ENCODE peak calls at places on chromosomes 12 and 14, in four cellular contexts. E, O, L and R are unnamed samples.

GRCh38 chr12:96233168-96233567 is 39.0 kb downstream of the ELK3 start:
- DNase-seq in E (no peak), L (no peak), O (no peak), R (no peak)

GRCh38 chr12:77609016-77609415 is 221.7 kb upstream of the NAV3 start:
- DNase-seq in E (no peak), L (no peak), O (no peak), R (no peak)

GRCh38 chr12:14473707-14474287 is 93.9 kb downstream of the PLBD1 start:
- DNase-seq in E (no peak), L (no peak), O (peak), R (no peak)

GRCh38 chr12:68559984-68560822 is 50.5 kb upstream of the RAP1B start:
- DNase-seq in E (no peak), O (peak), L (peak), R (no peak)

GRCh38 chr12:131507881-131508280 is 203.0 kb upstream of the SFSWAP start:
- DNase-seq in E (no peak), L (no peak), O (no peak), R (no peak)

GRCh38 chr12:104220931-104221330 is 5.4 kb downstream of the TXNRD1 start:
- DNase-seq in O (no peak), L (no peak), E (no peak), R (no peak)

GRCh38 chr12:6346235-6346832 is 4.5 kb upstream of the TNFRSF1A start:
- DNase-seq in L (no peak), O (no peak), E (no peak), R (no peak)

GRCh38 chr14:20440882-20441281 is 4.9 kb upstream of the KLHL33 start:
- DNase-seq in L (peak), O (peak), E (no peak), R (no peak)

GRCh38 chr14:60514378-60515243 is 5.7 kb downstream of the SIX6 start:
- DNase-seq in L (no peak), O (no peak), E (peak), R (no peak)

GRCh38 chr14:58239259-58240210 is 5.1 kb upstream of the PSMA3 start:
- DNase-seq in O (peak), E (peak), L (peak), R (peak)

GRCh38 chr12:127273621-127274020 is 993.3 kb upstream of the TMEM132C start:
- DNase-seq in E (no peak), L (no peak), O (peak), R (no peak)

GRCh38 chr14:39258782-39259545 is 25.2 kb downstream of the MIA2 start:
- DNase-seq in E (no peak), L (no peak), O (no peak), R (no peak)

GRCh38 chr14:101315802-101316296 is 245.4 kb upstream of the DIO3 start:
- DNase-seq in O (no peak), E (no peak), L (no peak), R (no peak)

DNA sequence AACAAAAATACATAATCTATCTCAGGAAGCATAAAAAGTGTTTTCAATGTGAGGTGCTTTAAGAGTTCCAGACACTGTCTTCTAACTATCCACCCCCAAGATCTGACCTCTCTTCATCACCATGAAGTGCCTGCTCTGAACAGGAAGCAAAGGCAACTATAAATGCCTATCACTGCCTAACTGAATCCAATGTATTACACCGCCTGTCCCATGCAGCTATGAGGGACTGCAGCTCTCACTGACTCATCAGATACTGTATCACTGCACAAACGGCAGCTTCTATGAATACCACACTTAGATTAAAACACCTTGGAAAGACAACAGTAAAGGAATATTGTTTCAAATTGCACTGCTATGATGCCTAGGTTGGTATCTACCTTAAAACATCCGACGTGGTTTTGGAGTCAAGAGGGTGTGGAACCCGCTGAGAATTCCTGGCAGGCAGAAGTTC is 314.4 kb downstream of the MED13L start:
- DNase-seq in O (peak), L (no peak), E (no peak), R (no peak)
- TF ChIP-seq FOS in O (peak), L (no peak), E (no peak), R (no peak)

GRCh38 chr12:3328571-3328970 is 162.4 kb upstream of the PRMT8 start:
- DNase-seq in O (no peak), E (no peak), L (no peak), R (no peak)
- TF ChIP-seq FOS in O (no peak), E (no peak), L (no peak), R (no peak)

GRCh38 chr12:97568336-97569180 is 106.0 kb downstream of the RMST start:
- DNase-seq in O (no peak), E (no peak), L (no peak), R (no peak)
- TF ChIP-seq FOS in O (no peak), E (no peak), L (no peak), R (no peak)

GRCh38 chr12:25552681-25553080 is 402 bp downstream of the LMNTD1 start:
- DNase-seq in O (peak), E (no peak), L (no peak), R (no peak)
- TF ChIP-seq FOS in O (peak), E (no peak), L (no peak), R (no peak)

GRCh38 chr14:104433401-104434213 is 146.0 kb upstream of the C14orf180 start:
- DNase-seq in O (no peak), L (no peak), E (no peak), R (no peak)

GRCh38 chr14:104436047-104436531 is 143.5 kb upstream of the C14orf180 start:
- DNase-seq in E (peak), O (no peak), L (peak), R (no peak)

GRCh38 chr14:104434214-104435076 is 145.1 kb upstream of the C14orf180 start:
- DNase-seq in O (no peak), L (no peak), E (no peak), R (no peak)

GRCh38 chr14:104436741-104437701 is 142.5 kb upstream of the C14orf180 start:
- DNase-seq in E (no peak), L (no peak), O (no peak), R (no peak)

GRCh38 chr14:104435147-104436046 is 144.2 kb upstream of the C14orf180 start:
- DNase-seq in E (no peak), L (no peak), O (no peak), R (no peak)
- TF ChIP-seq FOS in E (no peak), L (no peak), O (no peak), R (no peak)

GRCh38 chr12:66044731-66045130 is 85.8 kb downstream of the LLPH start:
- DNase-seq in L (no peak), E (no peak), O (peak), R (no peak)
- TF ChIP-seq FOS in L (no peak), E (no peak), O (no peak), R (no peak)

DNA sequence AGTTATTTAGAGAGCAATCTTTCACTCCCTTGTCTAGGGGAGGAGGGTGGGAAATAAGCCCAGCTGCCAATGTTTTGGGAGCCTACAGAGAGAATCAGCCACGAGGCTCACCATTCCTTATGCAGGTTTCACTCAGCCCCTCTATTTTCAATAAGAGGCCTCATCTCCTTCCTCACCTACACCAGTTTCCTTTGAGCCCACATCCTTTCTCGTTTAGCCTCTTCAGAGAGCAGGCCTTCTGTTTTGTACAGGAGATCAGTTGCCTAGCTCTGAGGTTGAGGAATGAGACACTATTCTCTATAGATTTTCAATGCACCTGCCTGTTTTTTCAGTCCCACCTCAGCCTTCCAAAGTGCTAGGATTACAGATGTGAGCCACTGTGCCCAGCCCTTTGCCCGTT is 17.9 kb downstream of the SNAPC1 start:
- DNase-seq in E (no peak), O (no peak), L (no peak), R (no peak)
- TF ChIP-seq FOS in E (no peak), O (no peak), L (no peak), R (no peak)